ENCODE peak calls at places on chromosomes 4 and X, in seven cellular contexts. X, T, U, V, O, S and M are unnamed samples.

GRCh38 chr4:63308702-63309101 is 1100.5 kb downstream of the TECRL start:
- DNase-seq in S (no peak), O (no peak), T (no peak), X (peak; percentile 6), U (no peak), V (no peak), M (no peak)

GRCh38 chrX:9859711-9860555 is 73.7 kb downstream of the SHROOM2 start:
- DNase-seq in T (no peak), O (peak; percentile 88), S (no peak), V (no peak), U (no peak), X (no peak), M (peak; percentile 83)

GRCh38 chr4:182289809-182290208 is 46.6 kb downstream of the TENM3 start:
- DNase-seq in O (no peak), X (no peak), S (no peak), U (no peak), V (peak; percentile 24), T (peak; percentile 41), M (no peak)

GRCh38 chr4:134906404-134907023 is 704.9 kb upstream of the PABPC4L start:
- DNase-seq in T (peak; percentile 34), S (no peak), V (peak; percentile 62), U (peak; percentile 20), X (peak; percentile 31), O (peak; percentile 37), M (no peak)

GRCh38 chr4:4750187-4750586 is 109.3 kb upstream of the MSX1 start:
- DNase-seq in T (peak; percentile 49), O (no peak), S (no peak), U (no peak), V (no peak), X (no peak), M (no peak)

GRCh38 chr4:67521506-67521905 is 23.8 kb downstream of the CENPC start:
- DNase-seq in O (peak; percentile 5), X (no peak), U (no peak), V (no peak), T (no peak), S (no peak), M (no peak)

GRCh38 chr4:43564107-43564506 is 671.6 kb downstream of the GRXCR1 start:
- DNase-seq in X (no peak), U (no peak), O (no peak), V (no peak), S (no peak), T (no peak), M (no peak)

GRCh38 chr4:99078931-99079624 is 9.5 kb downstream of the ADH5 start:
- DNase-seq in T (no peak), O (no peak), X (no peak), U (no peak), V (no peak), S (no peak), M (no peak)

GRCh38 chr4:159006202-159006601 is 96.7 kb upstream of the RAPGEF2 start:
- DNase-seq in O (peak; percentile 52), S (no peak), V (no peak), T (no peak), X (peak; percentile 57), U (no peak), M (peak; percentile 48)

GRCh38 chrX:22486326-22486725 is 213.6 kb downstream of the CBLL2 start:
- DNase-seq in S (no peak), X (no peak), O (no peak), T (no peak), V (no peak), U (no peak), M (no peak)

GRCh38 chrX:129876734-129877395 is 29.1 kb upstream of the UTP14A start:
- DNase-seq in U (no peak), T (peak; percentile 27), V (peak; percentile 71), X (peak; percentile 70), O (peak; percentile 52), S (peak; percentile 1), M (peak; percentile 29)

GRCh38 chr4:40255722-40256281 is 59.0 kb downstream of the RHOH start:
- DNase-seq in X (peak; percentile 94), O (peak; percentile 99), U (no peak), V (no peak), T (no peak), S (no peak), M (peak; percentile 99)

GRCh38 chr4:136985683-136986082 is 546.6 kb downstream of the PCDH18 start:
- DNase-seq in T (no peak), X (peak; percentile 76), S (no peak), O (no peak), V (no peak), U (no peak), M (no peak)

GRCh38 chr4:147824316-147824715 is 92.4 kb downstream of the ARHGAP10 start:
- DNase-seq in S (no peak), X (no peak), U (no peak), T (no peak), O (no peak), V (no peak), M (no peak)

GRCh38 chrX:11558972-11559371 is 106.7 kb downstream of the ARHGAP6 start:
- DNase-seq in V (peak; percentile 60), T (peak; percentile 45), S (no peak), U (no peak), O (peak; percentile 6), X (peak; percentile 37), M (no peak)

GRCh38 chrX:130869239-130869638 is 33.8 kb downstream of the ENOX2 start:
- DNase-seq in S (no peak), X (no peak), O (no peak), V (no peak), T (no peak), U (no peak), M (no peak)

GRCh38 chr4:88938138-88938537 is 118.8 kb downstream of the FAM13A start:
- DNase-seq in O (peak; percentile 91), S (no peak), V (peak; percentile 53), X (peak; percentile 92), U (no peak), T (no peak), M (peak; percentile 96)

GRCh38 chr4:150310159-150310895 is 232.1 kb downstream of the DCLK2 start:
- DNase-seq in O (peak; percentile 49), X (peak; percentile 31), S (no peak), T (no peak), U (no peak), V (no peak), M (peak; percentile 68)

GRCh38 chr4:150316332-150317205 is 238.3 kb downstream of the DCLK2 start:
- DNase-seq in O (no peak), T (no peak), U (no peak), S (no peak), X (no peak), V (no peak), M (peak; percentile 31)

GRCh38 chr4:150315691-150316090 is 237.4 kb downstream of the DCLK2 start:
- DNase-seq in U (no peak), O (no peak), T (no peak), V (no peak), X (no peak), S (no peak), M (no peak)

GRCh38 chr4:150315175-150315574 is 236.9 kb downstream of the DCLK2 start:
- DNase-seq in S (no peak), U (no peak), T (no peak), V (peak; percentile 93), X (peak; percentile 54), O (no peak), M (no peak)

GRCh38 chr4:150314031-150314430 is 235.8 kb downstream of the DCLK2 start:
- DNase-seq in T (no peak), V (no peak), S (no peak), U (no peak), O (no peak), X (no peak), M (no peak)
- H3K4ac ChIP-seq in T (no peak overlapping the region), V (no peak overlapping the region), S (no peak overlapping the region), U (no peak overlapping the region), O (no peak overlapping the region), X (no peak overlapping the region), M (no peak overlapping the region)

DNA sequence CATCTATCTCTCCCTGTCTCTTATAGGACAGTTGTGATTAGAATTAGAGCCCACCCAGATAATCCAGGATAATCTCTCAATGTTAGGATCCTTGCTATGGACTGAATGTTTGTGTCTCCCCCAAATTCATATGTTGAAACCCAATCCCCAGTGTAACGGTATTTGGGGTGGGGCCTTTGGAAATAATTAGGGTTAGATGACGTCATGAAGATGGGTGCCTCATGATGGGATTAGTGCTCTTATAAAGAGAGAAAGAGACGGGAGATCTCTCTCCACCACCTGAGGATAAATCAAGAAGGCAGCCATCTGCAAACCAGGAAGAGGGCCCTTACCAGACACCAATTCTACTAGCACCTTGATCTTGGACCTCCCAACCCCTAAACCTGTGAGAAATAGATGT is 33.7 kb upstream of the SHISA3 start:
- DNase-seq in S (no peak), U (no peak), V (no peak), X (no peak), O (no peak), T (no peak), M (no peak)
- H3K4ac ChIP-seq in S (no peak overlapping the region), U (no peak overlapping the region), V (no peak overlapping the region), X (no peak overlapping the region), O (no peak overlapping the region), T (no peak overlapping the region), M (no peak overlapping the region)

GRCh38 chr4:15868816-15869413 is 69.6 kb downstream of the FGFBP1 start:
- DNase-seq in V (no peak), S (no peak), O (peak; percentile 13), T (no peak), X (peak; percentile 93), U (no peak), M (no peak)

GRCh38 chr4:15864771-15865566 is 73.6 kb downstream of the FGFBP1 start:
- DNase-seq in S (no peak), O (no peak), T (no peak), X (peak; percentile 47), V (no peak), U (no peak), M (no peak)

GRCh38 chr4:15870079-15870478 is 68.5 kb downstream of the FGFBP1 start:
- DNase-seq in V (no peak), S (no peak), X (peak; percentile 38), O (no peak), U (no peak), T (no peak), M (no peak)

GRCh38 chr4:15870921-15871664 is 67.4 kb downstream of the FGFBP1 start:
- DNase-seq in U (no peak), X (no peak), O (no peak), S (no peak), V (no peak), T (no peak), M (no peak)

DNA sequence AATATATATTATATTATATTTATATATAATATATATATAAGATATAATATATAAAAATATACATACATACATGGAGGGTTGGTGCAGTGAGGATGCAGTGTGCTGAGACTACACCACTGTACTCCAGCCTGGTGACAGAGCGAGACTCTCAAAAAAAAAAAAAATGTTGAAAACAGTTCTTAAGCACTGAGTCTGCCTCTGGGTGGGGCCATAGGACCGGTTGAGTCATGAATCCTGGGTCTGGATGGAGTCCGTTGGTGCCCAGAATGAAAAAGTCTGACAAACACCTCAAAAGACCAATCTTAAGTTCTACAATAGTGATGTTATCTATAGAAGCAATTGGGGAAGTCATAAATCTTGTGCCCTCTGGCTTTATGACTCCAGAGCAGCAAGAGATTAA is 70.5 kb downstream of the FGFBP1 start:
- DNase-seq in O (no peak), V (peak; percentile 45), U (no peak), S (no peak), T (no peak), X (peak; percentile 88), M (no peak)
- H3K4ac ChIP-seq in O (no peak overlapping the region), V (no peak overlapping the region), U (no peak overlapping the region), S (no peak overlapping the region), T (no peak overlapping the region), X (no peak overlapping the region), M (no peak overlapping the region)

DNA sequence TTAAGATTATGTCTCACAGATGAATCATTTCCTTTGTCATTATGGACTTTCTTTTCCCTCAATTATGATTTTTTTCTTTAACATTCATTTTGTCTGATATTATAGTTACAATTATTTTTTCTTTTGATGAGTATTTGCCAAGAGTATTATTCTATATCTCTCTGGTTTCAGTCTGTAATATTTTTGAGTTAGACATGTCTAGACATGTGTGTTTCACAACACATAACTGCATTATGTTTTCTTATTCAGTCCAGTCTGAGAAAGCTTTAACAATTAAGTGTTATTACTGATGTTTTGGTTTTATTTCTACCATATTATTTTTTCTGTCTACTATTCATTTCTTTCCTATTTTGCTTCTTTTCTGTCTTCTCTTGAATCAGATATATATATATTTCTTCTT is 108.3 kb upstream of the MID1IP1 start:
- DNase-seq in V (no peak), U (no peak), O (no peak), S (no peak), T (no peak), X (no peak), M (no peak)
- H3K4ac ChIP-seq in V (no peak overlapping the region), U (no peak overlapping the region), O (no peak overlapping the region), S (no peak overlapping the region), T (no peak overlapping the region), X (no peak overlapping the region), M (no peak overlapping the region)